ENCODE peak calls at places on chromosomes 5 and 9, in five cellular contexts. K is H1, Q is HepG2, N is K562, F is GM12878. T is an unnamed sample.

GRCh38 chr5:42057254-42057690 is 132.2 kb downstream of the FBXO4 start:
- DNase-seq in K (peak; percentile 31), Q (peak; percentile 28), N (peak; percentile 71), F (peak; percentile 20), T (peak; percentile 72)

GRCh38 chr5:87195616-87196015 is 72.1 kb upstream of the RASA1 start:
- DNase-seq in K (no peak), Q (no peak), N (no peak), F (no peak), T (no peak)

GRCh38 chr9:36721846-36722588 is 149.3 kb downstream of the MELK start:
- DNase-seq in K (no peak), Q (no peak), N (no peak), F (no peak), T (no peak)

GRCh38 chr9:99326112-99326916 is 104.2 kb downstream of the SEC61B start:
- DNase-seq in K (no peak), Q (no peak), N (peak; percentile 13), F (no peak), T (no peak)

GRCh38 chr5:137405393-137405792 is 93.7 kb downstream of the SPOCK1 start:
- DNase-seq in K (no peak), Q (no peak), N (no peak), F (no peak), T (peak; percentile 13)

GRCh38 chr9:93378276-93378675 is 73.2 kb upstream of the FAM120A start:
- DNase-seq in K (no peak), Q (no peak), N (no peak), F (no peak), T (no peak)

GRCh38 chr5:80408475-80408875 is 611 bp downstream of the ZFYVE16 start:
- DNase-seq in K (peak; percentile 21), Q (peak; percentile 68), N (peak; percentile 80), F (no peak), T (peak; percentile 81)

GRCh38 chr5:108409781-108410180 is 27.9 kb upstream of the FBXL17 start:
- DNase-seq in K (no peak), Q (no peak), N (no peak), F (no peak), T (no peak)

GRCh38 chr9:122261469-122261881 is 3.2 kb downstream of the RBM18 start:
- DNase-seq in K (no peak), Q (peak; percentile 89), N (peak; percentile 42), F (no peak), T (no peak)

GRCh38 chr5:72760259-72760658 is 56.2 kb upstream of the TNPO1 start:
- DNase-seq in K (no peak), Q (no peak), N (no peak), F (no peak), T (no peak)

GRCh38 chr9:89497978-89498844 is at the start of gene SEMA4D:
- DNase-seq in K (peak; percentile 21), Q (no peak), N (peak; percentile 62), F (no peak), T (peak; percentile 79)

GRCh38 chr5:138844812-138845513 is 30.2 kb downstream of the LRRTM2 start:
- DNase-seq in K (no peak), Q (no peak), N (no peak), F (no peak), T (no peak)

GRCh38 chr5:9401786-9402472 is 143.9 kb downstream of the SEMA5A start:
- DNase-seq in K (no peak), Q (no peak), N (no peak), F (no peak), T (no peak)

GRCh38 chr5:150542933-150543445 is 35.1 kb downstream of the NDST1 start:
- DNase-seq in K (no peak), Q (peak; percentile 98), N (no peak), F (no peak), T (no peak)

GRCh38 chr9:5518937-5519319 is 8.6 kb downstream of the PDCD1LG2 start:
- DNase-seq in K (no peak), Q (no peak), N (no peak), F (no peak), T (no peak)

GRCh38 chr5:7795311-7795710 is 55.6 kb downstream of the CFAP90 start:
- DNase-seq in K (no peak), Q (no peak), N (no peak), F (no peak), T (no peak)
- TF ChIP-seq ATF2 in K (no peak), Q (no peak), N (no peak), F (no peak), T (no peak)

GRCh38 chr9:71962328-71962727 is 50.9 kb downstream of the C9orf85 start:
- DNase-seq in K (no peak), Q (no peak), N (no peak), F (no peak), T (no peak)
- TF ChIP-seq ATF2 in K (no peak), Q (no peak), N (no peak), F (no peak), T (no peak)

DNA sequence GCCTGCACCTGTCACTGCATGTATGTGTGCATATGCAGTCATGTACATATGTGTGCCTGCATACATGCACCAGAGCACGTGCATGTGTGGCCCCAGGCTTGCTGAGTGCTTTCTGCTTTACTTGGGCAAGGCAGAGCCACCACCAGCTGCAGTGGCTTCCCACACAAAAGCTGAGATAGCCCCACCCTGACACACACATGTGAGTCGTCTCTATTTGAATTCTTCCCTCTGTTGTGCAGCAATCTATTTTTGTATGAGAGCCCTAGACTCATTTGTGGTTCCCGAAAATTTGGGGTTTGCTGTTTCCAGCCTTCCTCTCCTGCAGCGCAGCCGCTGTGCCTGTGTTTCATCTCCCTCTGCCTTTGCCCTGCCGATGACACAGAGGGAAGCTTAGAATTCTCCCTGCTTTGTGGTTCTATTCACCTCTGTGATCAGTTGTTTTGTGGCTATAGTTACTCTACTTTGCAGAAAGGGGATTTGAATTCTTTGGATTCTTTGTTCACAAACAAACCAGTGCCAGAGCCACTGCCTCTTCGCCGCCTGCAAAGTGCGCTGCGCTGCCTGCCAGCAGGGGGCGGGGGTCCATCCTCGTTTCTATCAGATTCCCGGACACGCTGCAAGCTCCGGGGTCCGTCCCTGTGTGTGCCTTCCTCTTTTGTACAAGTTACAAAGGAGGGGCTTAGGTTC is 95.8 kb upstream of the DAP start:
- DNase-seq in K (peak; percentile 70), Q (peak; percentile 71), N (peak; percentile 62), F (no peak), T (peak; percentile 87)
- TF ChIP-seq ATF2 in K (no peak), Q (no peak), N (no peak), F (no peak), T (no peak)

GRCh38 chr5:141223112-141223783 is at the start of gene PCDHB14:
- DNase-seq in K (no peak), Q (peak; percentile 45), N (peak; percentile 18), F (no peak), T (no peak)
- TF ChIP-seq ATF2 in K (peak; percentile 35), Q (no peak), N (no peak), F (no peak), T (no peak)

DNA sequence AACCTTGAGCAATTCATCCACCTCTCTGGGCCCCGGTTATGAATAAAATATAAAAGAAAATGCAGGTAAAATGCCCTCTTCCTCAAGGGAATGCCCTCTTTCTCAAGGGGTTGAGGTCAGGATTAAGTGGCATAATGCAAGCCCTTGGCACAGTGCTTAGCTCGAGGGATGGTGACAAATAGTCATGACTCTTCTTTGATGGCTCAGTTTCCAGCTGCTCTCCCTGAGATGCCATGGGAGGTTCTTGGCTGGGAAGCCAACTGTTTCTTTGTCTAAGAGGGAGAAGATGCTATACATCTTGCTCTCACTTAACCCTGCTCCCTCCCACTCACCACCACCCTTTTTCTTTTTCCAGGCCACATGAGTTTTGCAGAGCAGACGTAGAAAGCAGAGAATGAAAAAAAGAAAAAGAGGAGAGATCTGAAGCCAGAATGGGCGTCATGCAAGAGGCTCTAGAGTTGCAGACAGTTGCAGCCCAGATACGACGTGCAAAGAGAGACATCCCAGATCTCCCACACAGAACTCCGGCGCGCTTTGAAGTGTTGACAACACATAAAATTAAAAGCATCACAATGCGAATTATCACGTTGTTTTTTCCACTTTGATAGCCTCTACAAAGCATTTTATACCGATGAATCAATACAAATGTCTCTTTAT is 160.5 kb downstream of the FGF18 start:
- DNase-seq in K (no peak), Q (no peak), N (no peak), F (no peak), T (no peak)
- TF ChIP-seq ATF2 in K (no peak), Q (no peak), N (no peak), F (no peak), T (no peak)

GRCh38 chr5:55234171-55234700 is 828 bp upstream of the CCNO start:
- DNase-seq in K (no peak), Q (no peak), N (no peak), F (no peak), T (peak; percentile 33)
- TF ChIP-seq ATF2 in K (no peak), Q (no peak), N (no peak), F (no peak), T (no peak)

GRCh38 chr9:114384836-114385411 is 2.9 kb downstream of the AKNA start:
- DNase-seq in K (no peak), Q (no peak), N (no peak), F (no peak), T (no peak)

GRCh38 chr9:114385412-114386181 is 2.2 kb downstream of the AKNA start:
- DNase-seq in K (no peak), Q (peak; percentile 54), N (no peak), F (peak; percentile 97), T (no peak)

GRCh38 chr9:114383866-114384231 is 3.9 kb downstream of the AKNA start:
- DNase-seq in K (no peak), Q (no peak), N (no peak), F (no peak), T (no peak)

GRCh38 chr9:114380988-114381387 is 6.8 kb downstream of the AKNA start:
- DNase-seq in K (no peak), Q (no peak), N (no peak), F (no peak), T (no peak)

GRCh38 chr9:114382951-114383865 is 4.6 kb downstream of the AKNA start:
- DNase-seq in K (no peak), Q (no peak), N (no peak), F (no peak), T (peak; percentile 62)
- TF ChIP-seq ATF2 in K (no peak), Q (no peak), N (no peak), F (no peak), T (no peak)